ENCODE peak calls at places on chromosomes 11 and 22, in five cellular contexts. U is kidney tubule cell; R is NCI-H1417; P is astrocyte of the cerebellum; W is activated CD4-positive, CD25-positive, alpha-beta regulatory T cell. A is an unnamed sample.

GRCh38 chr11:57474017-57474750 is 13.9 kb downstream of the RTN4RL2 start:
- DNase-seq in R (no peak), P (no peak), U (no peak), W (no peak), A (no peak)

GRCh38 chr22:23104109-23104971 is 34.0 kb downstream of the GNAZ start:
- DNase-seq in W (no peak), P (no peak), R (no peak), U (no peak), A (no peak)

GRCh38 chr11:67495234-67496005 is 9.7 kb downstream of the PITPNM1 start:
- DNase-seq in R (no peak), U (no peak), W (no peak), P (no peak), A (no peak)

GRCh38 chr22:49323751-49324415 is 503.8 kb downstream of the BRD1 start:
- DNase-seq in W (no peak), U (no peak), R (no peak), P (no peak), A (no peak)

GRCh38 chr11:128520886-128521696 is 66.3 kb downstream of the ETS1 start:
- DNase-seq in P (no peak), U (no peak), R (no peak), W (no peak), A (no peak)

GRCh38 chr11:28679795-28680194 is 571.6 kb downstream of the METTL15 start:
- DNase-seq in R (no peak), P (peak), U (peak), W (no peak), A (no peak)

GRCh38 chr11:46064221-46064620 is 57.0 kb downstream of the PHF21A start:
- DNase-seq in R (no peak), W (no peak), U (peak), P (no peak), A (no peak)

GRCh38 chr22:21054714-21055563 is 9.2 kb downstream of the LRRC74B start:
- DNase-seq in P (no peak), U (no peak), R (no peak), W (no peak), A (no peak)

GRCh38 chr11:59792507-59792906 is 18.1 kb downstream of the MRPL16 start:
- DNase-seq in R (no peak), U (no peak), W (no peak), P (no peak), A (no peak)

GRCh38 chr11:71446942-71447688 is 1.1 kb downstream of the DHCR7 start:
- DNase-seq in P (peak), R (no peak), W (no peak), U (peak), A (peak)